ENCODE peak calls at places on chromosomes 7 and 10, in four cellular contexts. F, M, Y and J are unnamed samples.
A peak's percentile ranks its signal among the peaks of the same experiment; 100 is the strongest.

GRCh38 chr7:134532155-134533089 is 5.1 kb downstream of the AKR1B10 start:
- DNase-seq in F (no peak), M (no peak), Y (no peak), J (no peak)

GRCh38 chr10:28300027-28300426 is 2.8 kb downstream of the MPP7 start:
- DNase-seq in F (no peak), M (no peak), Y (peak; percentile 19), J (no peak)

GRCh38 chr10:73983096-73984047 is 14.5 kb upstream of the VCL start:
- DNase-seq in F (no peak), M (no peak), Y (no peak), J (peak; percentile 75)

GRCh38 chr7:158815046-158815445 is 14.3 kb downstream of the ESYT2 start:
- DNase-seq in F (no peak), M (no peak), Y (no peak), J (no peak)

GRCh38 chr7:99112097-99112496 is 31.8 kb downstream of the SMURF1 start:
- DNase-seq in F (peak; percentile 39), M (peak; percentile 14), Y (no peak), J (peak; percentile 35)

GRCh38 chr7:79185605-79186004 is 267.9 kb downstream of the MAGI2 start:
- DNase-seq in F (no peak), M (no peak), Y (no peak), J (no peak)

GRCh38 chr10:73802276-73802991 is 9.0 kb downstream of the NDST2 start:
- DNase-seq in F (no peak), M (no peak), Y (no peak), J (no peak)

GRCh38 chr7:51647931-51648351 is 331.3 kb upstream of the COBL start:
- DNase-seq in F (no peak), M (no peak), Y (no peak), J (no peak)

GRCh38 chr10:35568483-35569015 is 36.6 kb upstream of the GJD4 start:
- DNase-seq in F (no peak), M (no peak), Y (no peak), J (no peak)

GRCh38 chr10:117666131-117666530 is 123.6 kb downstream of the EMX2 start:
- DNase-seq in F (no peak), M (no peak), Y (no peak), J (no peak)

GRCh38 chr10:102231357-102232318 is 5.5 kb downstream of the ELOVL3 start:
- DNase-seq in F (no peak), M (peak; percentile 71), Y (peak; percentile 76), J (peak; percentile 50)

GRCh38 chr10:21372651-21373410 is 152.7 kb downstream of the SKIDA1 start:
- DNase-seq in F (peak; percentile 50), M (peak; percentile 23), Y (no peak), J (no peak)

GRCh38 chr10:11608159-11608966 is 3.1 kb downstream of the USP6NL start:
- DNase-seq in F (peak; percentile 55), M (no peak), Y (no peak), J (no peak)

GRCh38 chr7:13115157-13115772 is 427.8 kb downstream of the ARL4A start:
- DNase-seq in F (no peak), M (no peak), Y (no peak), J (no peak)

GRCh38 chr7:149823631-149824199 is 14.5 kb upstream of the ZNF862 start:
- DNase-seq in F (no peak), M (peak; percentile 17), Y (no peak), J (no peak)

GRCh38 chr7:155437836-155438235 is 20.1 kb upstream of the EN2 start:
- DNase-seq in F (no peak), M (no peak), Y (no peak), J (no peak)

GRCh38 chr10:99709480-99710229 is 22.3 kb downstream of the COX15 start:
- DNase-seq in F (peak; percentile 32), M (no peak), Y (peak; percentile 8), J (no peak)

GRCh38 chr7:130486114-130486962 is 5.5 kb upstream of the MEST start:
- DNase-seq in F (no peak), M (no peak), Y (peak; percentile 31), J (peak; percentile 62)

GRCh38 chr10:127734753-127735152 is 2.2 kb upstream of the FOXI2 start:
- DNase-seq in F (no peak), M (no peak), Y (peak; percentile 1), J (no peak)

GRCh38 chr10:3014968-3015367 is 52.4 kb upstream of the PFKP start:
- DNase-seq in F (no peak), M (no peak), Y (no peak), J (no peak)

GRCh38 chr10:130463876-130464360 is 327.7 kb downstream of the GLRX3 start:
- DNase-seq in F (no peak), M (no peak), Y (no peak), J (no peak)

GRCh38 chr7:19011212-19011611 is 106.2 kb downstream of the TWIST1 start:
- DNase-seq in F (no peak), M (no peak), Y (no peak), J (no peak)

GRCh38 chr7:99019523-99020412 is 124.1 kb downstream of the SMURF1 start:
- DNase-seq in F (no peak), M (no peak), Y (no peak), J (no peak)

GRCh38 chr7:79507161-79507560 is 53.7 kb upstream of the MAGI2 start:
- DNase-seq in F (no peak), M (no peak), Y (no peak), J (no peak)

GRCh38 chr10:124602121-124602561 is 140.5 kb downstream of the LHPP start:
- DNase-seq in F (no peak), M (no peak), Y (no peak), J (no peak)

GRCh38 chr7:134943785-134944400 is 42.4 kb upstream of the AGBL3 start:
- DNase-seq in F (no peak), M (no peak), Y (no peak), J (no peak)

DNA sequence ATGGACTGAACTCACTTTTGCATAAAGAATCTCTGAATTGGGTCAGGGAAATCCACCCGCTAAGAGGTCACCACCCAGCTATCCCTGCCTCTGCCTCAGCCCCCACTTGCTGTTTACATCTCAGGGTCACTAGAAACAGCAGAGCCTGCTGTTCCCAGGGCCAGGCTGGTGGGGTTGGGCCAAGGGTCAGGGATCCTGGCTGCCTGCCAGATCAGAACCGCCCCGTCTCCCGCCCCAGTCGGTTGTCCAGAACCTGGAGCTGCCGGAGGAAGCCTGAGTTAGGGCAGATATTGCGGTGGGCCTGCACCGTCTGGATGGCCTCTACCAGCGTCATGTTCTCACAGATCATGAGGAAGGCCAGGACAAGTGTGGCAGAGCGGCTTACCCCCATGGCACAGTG is 17.0 kb upstream of the SAMD8 start:
- DNase-seq in F (no peak), M (no peak), Y (no peak), J (no peak)
- TF ChIP-seq SPI1 in F (no peak), M (no peak), Y (no peak), J (no peak)

GRCh38 chr7:80748302-80749042 is 110.0 kb downstream of the CD36 start:
- DNase-seq in F (no peak), M (no peak), Y (no peak), J (no peak)

GRCh38 chr7:80752954-80753353 is 114.5 kb downstream of the CD36 start:
- DNase-seq in F (no peak), M (no peak), Y (no peak), J (no peak)

DNA sequence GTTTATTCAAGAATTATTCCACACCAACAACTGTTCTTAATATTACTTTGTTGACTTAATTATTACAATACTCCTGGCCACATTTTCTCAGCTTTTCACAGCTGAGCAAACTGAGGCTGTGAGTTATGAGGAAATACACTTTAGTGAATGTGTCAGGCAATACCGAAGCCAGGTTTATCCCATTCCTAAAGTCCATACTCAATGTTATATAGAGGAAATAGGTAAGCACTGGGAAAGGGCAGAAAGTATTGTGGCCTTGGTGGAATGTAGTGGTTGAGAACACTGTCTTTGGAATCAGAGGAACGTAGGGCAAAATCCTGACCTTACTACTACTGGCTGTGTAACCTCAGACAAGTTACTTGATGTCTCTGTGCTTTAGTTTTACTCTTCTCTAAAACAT is 110.8 kb downstream of the CD36 start:
- DNase-seq in F (no peak), M (no peak), Y (no peak), J (no peak)
- TF ChIP-seq SPI1 in F (no peak), M (no peak), Y (no peak), J (no peak)

GRCh38 chr10:85927952-85928677 is 438.5 kb downstream of the GRID1 start:
- DNase-seq in F (no peak), M (no peak), Y (no peak), J (no peak)
- TF ChIP-seq SPI1 in F (no peak), M (no peak), Y (no peak), J (no peak)

DNA sequence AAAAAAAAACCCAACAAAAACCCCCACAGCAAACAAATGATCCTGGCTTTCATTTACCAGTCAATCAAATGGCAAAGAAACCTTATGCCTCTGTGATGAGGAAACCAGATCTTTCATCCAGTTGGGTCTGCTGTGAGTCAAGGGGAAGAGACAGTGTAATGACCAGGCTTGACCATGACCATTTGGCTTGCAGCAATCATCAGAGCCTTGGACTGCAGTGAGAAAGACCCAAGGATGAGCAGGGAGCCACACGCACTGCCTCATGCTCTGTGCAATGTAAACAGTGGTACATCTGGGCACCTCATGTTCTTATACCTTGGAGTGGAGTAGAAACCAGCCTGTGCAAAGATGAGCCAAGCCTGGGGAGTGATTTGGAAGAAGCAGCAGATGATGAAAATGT is 284.7 kb upstream of the HABP2 start:
- DNase-seq in F (no peak), M (no peak), Y (no peak), J (no peak)
- TF ChIP-seq SPI1 in F (no peak), M (no peak), Y (no peak), J (no peak)

DNA sequence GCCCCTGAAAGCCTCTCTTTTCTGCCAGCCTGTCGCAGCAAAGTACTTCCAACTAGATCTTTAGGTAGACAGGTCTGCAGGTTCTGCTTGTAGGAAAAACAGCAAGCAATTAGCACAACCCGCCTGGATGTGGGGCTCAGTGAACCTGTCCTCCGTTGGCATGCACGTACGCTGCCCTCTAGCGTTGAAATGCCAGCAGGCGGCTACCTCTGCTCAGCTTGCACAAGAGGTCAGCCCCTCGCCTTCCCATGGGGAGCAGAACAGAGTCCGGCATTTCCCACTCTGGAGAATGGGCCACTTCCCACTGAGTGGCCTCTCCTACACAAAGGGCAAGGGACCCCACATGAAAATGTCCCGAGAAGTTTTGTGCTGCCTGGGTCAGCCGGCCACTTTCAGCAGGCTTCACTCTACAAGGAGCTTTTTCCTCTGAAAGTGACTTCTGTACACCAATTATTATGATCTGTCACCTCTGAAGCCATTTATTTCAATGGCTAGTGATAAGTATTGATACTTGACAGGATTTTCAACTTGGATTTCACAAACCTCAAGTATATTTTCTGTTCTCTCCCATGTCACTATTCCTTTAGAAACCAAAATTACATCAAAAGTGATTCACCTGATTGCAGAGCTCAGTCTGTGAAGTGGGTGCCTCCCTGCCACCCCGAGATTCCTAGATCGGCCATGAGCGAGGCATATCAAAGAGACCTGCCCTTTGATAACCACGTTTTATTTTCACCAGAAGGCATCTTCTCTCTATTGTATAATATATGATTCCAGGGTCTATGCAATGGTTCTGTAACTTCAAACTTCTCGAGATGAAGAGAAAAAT is 56.7 kb downstream of the JCAD start:
- DNase-seq in F (no peak), M (peak; percentile 27), Y (peak; percentile 40), J (no peak)
- TF ChIP-seq SPI1 in F (no peak), M (no peak), Y (no peak), J (no peak)

GRCh38 chr10:64626856-64627255 is 1105.7 kb downstream of the REEP3 start:
- DNase-seq in F (no peak), M (no peak), Y (no peak), J (no peak)
- TF ChIP-seq SPI1 in F (no peak), M (no peak), Y (no peak), J (no peak)